ENCODE peak calls at places on chromosome 18, in six cellular contexts. L, C, B, A, N and E are unnamed samples.

GRCh38 chr18:80245781-80246655 is 1.3 kb downstream of the PARD6G start:
- DNase-seq in L (no peak), C (peak), B (peak), A (no peak), N (no peak), E (peak)

GRCh38 chr18:49910986-49911385 is 97.7 kb upstream of the ACAA2 start:
- DNase-seq in L (no peak), C (no peak), B (no peak), A (no peak), N (no peak), E (peak)

GRCh38 chr18:3615374-3615773 is 165.4 kb downstream of the TGIF1 start:
- DNase-seq in L (no peak), C (no peak), B (no peak), A (no peak), N (no peak), E (no peak)

GRCh38 chr18:61697306-61697909 is 195.4 kb downstream of the RNF152 start:
- DNase-seq in L (no peak), C (no peak), B (no peak), A (no peak), N (no peak), E (no peak)

GRCh38 chr18:72128649-72129048 is 415.5 kb downstream of the CBLN2 start:
- DNase-seq in L (no peak), C (no peak), B (no peak), A (no peak), N (no peak), E (no peak)

GRCh38 chr18:68757121-68757520 is 40.8 kb upstream of the CCDC102B start:
- DNase-seq in L (no peak), C (no peak), B (no peak), A (peak), N (no peak), E (no peak)

GRCh38 chr18:58581265-58581664 is 47.6 kb downstream of the ALPK2 start:
- DNase-seq in L (peak), C (no peak), B (no peak), A (peak), N (no peak), E (no peak)

GRCh38 chr18:23539298-23539697 is 36.0 kb downstream of the RMC1 start:
- DNase-seq in L (no peak), C (no peak), B (no peak), A (no peak), N (no peak), E (no peak)

GRCh38 chr18:45780568-45780967 is 44.9 kb upstream of the SIGLEC15 start:
- DNase-seq in L (no peak), C (no peak), B (no peak), A (peak), N (no peak), E (no peak)

GRCh38 chr18:36389027-36389426 is 91.5 kb downstream of the FHOD3 start:
- DNase-seq in L (no peak), C (no peak), B (no peak), A (no peak), N (no peak), E (no peak)

GRCh38 chr18:21315741-21316187 is 73.7 kb downstream of the GREB1L start:
- DNase-seq in L (no peak), C (no peak), B (no peak), A (no peak), N (no peak), E (no peak)

GRCh38 chr18:48152549-48152948 is 222.1 kb upstream of the SMAD2 start:
- DNase-seq in L (peak), C (no peak), B (no peak), A (peak), N (no peak), E (no peak)

GRCh38 chr18:12597775-12598174 is 60.1 kb downstream of the SPIRE1 start:
- DNase-seq in L (peak), C (no peak), B (peak), A (peak), N (no peak), E (no peak)

GRCh38 chr18:62372156-62372555 is 47.0 kb downstream of the TNFRSF11A start:
- DNase-seq in L (no peak), C (no peak), B (no peak), A (no peak), N (no peak), E (no peak)

GRCh38 chr18:3626927-3627240 is 176.9 kb downstream of the TGIF1 start:
- DNase-seq in L (no peak), C (no peak), B (no peak), A (no peak), N (no peak), E (no peak)

GRCh38 chr18:68919900-68920299 is 122.0 kb downstream of the CCDC102B start:
- DNase-seq in L (no peak), C (no peak), B (no peak), A (no peak), N (no peak), E (no peak)

GRCh38 chr18:77061946-77062517 is 70.6 kb downstream of the MBP start:
- DNase-seq in L (no peak), C (no peak), B (no peak), A (no peak), N (no peak), E (no peak)

GRCh38 chr18:35510071-35511010 is 12.6 kb upstream of the INO80C start:
- DNase-seq in L (no peak), C (no peak), B (no peak), A (peak), N (no peak), E (no peak)

GRCh38 chr18:23596183-23596582 is 9.9 kb upstream of the NPC1 start:
- DNase-seq in L (no peak), C (no peak), B (no peak), A (no peak), N (no peak), E (no peak)

GRCh38 chr18:28512357-28512756 is 335.4 kb upstream of the CDH2 start:
- DNase-seq in L (no peak), C (no peak), B (no peak), A (peak), N (no peak), E (no peak)

GRCh38 chr18:49613741-49614151 is 51.9 kb downstream of the LIPG start:
- DNase-seq in L (no peak), C (no peak), B (no peak), A (no peak), N (no peak), E (peak)

GRCh38 chr18:75110311-75110710 is 98.6 kb downstream of the PTGR3 start:
- DNase-seq in L (no peak), C (no peak), B (no peak), A (no peak), N (no peak), E (no peak)

GRCh38 chr18:2148823-2149222 is 422.5 kb downstream of the METTL4 start:
- DNase-seq in L (no peak), C (no peak), B (no peak), A (no peak), N (no peak), E (no peak)

GRCh38 chr18:986071-986470 is 81.4 kb downstream of the ADCYAP1 start:
- DNase-seq in L (no peak), C (no peak), B (no peak), A (no peak), N (no peak), E (no peak)

GRCh38 chr18:27749189-27749588 is 427.7 kb downstream of the CDH2 start:
- DNase-seq in L (no peak), C (peak), B (no peak), A (no peak), N (no peak), E (no peak)

GRCh38 chr18:78159397-78159796 is 820.2 kb upstream of the SALL3 start:
- DNase-seq in L (no peak), C (no peak), B (no peak), A (no peak), N (no peak), E (no peak)

GRCh38 chr18:23703057-23703986 is 14.1 kb downstream of the LAMA3 start:
- DNase-seq in L (no peak), C (no peak), B (no peak), A (peak), N (no peak), E (peak)

GRCh38 chr18:64271264-64271663 is 122.4 kb upstream of the LINC00305 start:
- DNase-seq in L (no peak), C (no peak), B (no peak), A (no peak), N (no peak), E (no peak)

GRCh38 chr18:59669872-59670657 is 27.2 kb downstream of the CCBE1 start:
- DNase-seq in L (peak), C (no peak), B (no peak), A (peak), N (no peak), E (no peak)

GRCh38 chr18:79169958-79170555 is 100.9 kb downstream of the ATP9B start:
- DNase-seq in L (no peak), C (no peak), B (no peak), A (peak), N (no peak), E (no peak)

GRCh38 chr18:9362869-9363268 is 28.3 kb downstream of the TWSG1 start:
- DNase-seq in L (no peak), C (no peak), B (no peak), A (no peak), N (no peak), E (no peak)

GRCh38 chr18:43276471-43276870 is 819 bp downstream of the SYT4 start:
- DNase-seq in L (no peak), C (no peak), B (no peak), A (no peak), N (no peak), E (no peak)

GRCh38 chr18:46243095-46243494 is 138.9 kb downstream of the HAUS1 start:
- DNase-seq in L (no peak), C (no peak), B (no peak), A (no peak), N (no peak), E (no peak)

GRCh38 chr18:63290456-63291200 is 28.9 kb downstream of the BCL2 start:
- DNase-seq in L (no peak), C (no peak), B (no peak), A (no peak), N (no peak), E (no peak)

GRCh38 chr18:23585007-23585871 is 1.1 kb downstream of the NPC1 start:
- DNase-seq in L (no peak), C (peak), B (peak), A (peak), N (no peak), E (peak)

GRCh38 chr18:61333271-61333745 is at the start of gene CDH20:
- DNase-seq in L (no peak), C (no peak), B (no peak), A (no peak), N (peak), E (no peak)

GRCh38 chr18:43277164-43277600 is at the start of gene SYT4:
- DNase-seq in L (peak), C (peak), B (peak), A (peak), N (peak), E (peak)

GRCh38 chr18:72783517-72783916 is 84.3 kb downstream of the NETO1 start:
- DNase-seq in L (no peak), C (no peak), B (no peak), A (no peak), N (no peak), E (no peak)